ENCODE peak calls at places on chromosomes 6 and 20, in nine cellular contexts. One of them, this sample, is unnamed.

GRCh38 chr6:111358454-111358853 is 124.6 kb downstream of the REV3L start:
- DNase-seq in GM13976: no peak
- DNase-seq in mammary epithelial cell: peak; percentile 16
- DNase-seq in activated CD4-positive, alpha-beta T cell treated with anti-CD3 and anti-CD28 coated beads, Interleukin-2, amount 50 U/mL, for 4 hours: no peak
- DNase-seq in NCI-H510A treated with DMSO at 0.1 percent for 48 hours: no peak
- DNase-seq in fibroblast of pulmonary artery: no peak
- DNase-seq in GM04504: no peak
- DNase-seq in foreskin fibroblast: no peak
- DNase-seq in T-helper 1 cell: no peak
- DNase-seq in this sample: no peak

GRCh38 chr6:7975764-7976146 is 65.2 kb upstream of the TXNDC5 start:
- DNase-seq in fibroblast of pulmonary artery: peak; percentile 64
- DNase-seq in foreskin fibroblast: peak; percentile 22
- DNase-seq in T-helper 1 cell: no peak
- DNase-seq in GM04504: no peak
- DNase-seq in GM13976: no peak
- DNase-seq in mammary epithelial cell: no peak
- DNase-seq in activated CD4-positive, alpha-beta T cell treated with anti-CD3 and anti-CD28 coated beads, Interleukin-2, amount 50 U/mL, for 4 hours: no peak
- DNase-seq in NCI-H510A treated with DMSO at 0.1 percent for 48 hours: no peak
- DNase-seq in this sample: peak; percentile 84

GRCh38 chr6:67896476-67896875 is 738.6 kb upstream of the ADGRB3 start:
- DNase-seq in foreskin fibroblast: peak; percentile 42
- DNase-seq in NCI-H510A treated with DMSO at 0.1 percent for 48 hours: no peak
- DNase-seq in GM04504: no peak
- DNase-seq in GM13976: no peak
- DNase-seq in fibroblast of pulmonary artery: peak; percentile 68
- DNase-seq in T-helper 1 cell: no peak
- DNase-seq in activated CD4-positive, alpha-beta T cell treated with anti-CD3 and anti-CD28 coated beads, Interleukin-2, amount 50 U/mL, for 4 hours: no peak
- DNase-seq in mammary epithelial cell: no peak
- DNase-seq in this sample: no peak

GRCh38 chr20:36528176-36528874 is 13.0 kb upstream of the MYL9 start:
- DNase-seq in fibroblast of pulmonary artery: no peak
- DNase-seq in NCI-H510A treated with DMSO at 0.1 percent for 48 hours: no peak
- DNase-seq in activated CD4-positive, alpha-beta T cell treated with anti-CD3 and anti-CD28 coated beads, Interleukin-2, amount 50 U/mL, for 4 hours: no peak
- DNase-seq in GM04504: no peak
- DNase-seq in foreskin fibroblast: no peak
- DNase-seq in mammary epithelial cell: no peak
- DNase-seq in GM13976: peak; percentile 14
- DNase-seq in T-helper 1 cell: no peak
- DNase-seq in this sample: no peak

GRCh38 chr6:137016366-137016765 is 28.4 kb downstream of the IL20RA start:
- DNase-seq in activated CD4-positive, alpha-beta T cell treated with anti-CD3 and anti-CD28 coated beads, Interleukin-2, amount 50 U/mL, for 4 hours: no peak
- DNase-seq in NCI-H510A treated with DMSO at 0.1 percent for 48 hours: no peak
- DNase-seq in foreskin fibroblast: no peak
- DNase-seq in mammary epithelial cell: no peak
- DNase-seq in T-helper 1 cell: no peak
- DNase-seq in fibroblast of pulmonary artery: peak; percentile 30
- DNase-seq in GM04504: no peak
- DNase-seq in GM13976: no peak
- DNase-seq in this sample: no peak

GRCh38 chr20:21167261-21167660 is 41.4 kb downstream of the KIZ start:
- DNase-seq in T-helper 1 cell: no peak
- DNase-seq in mammary epithelial cell: no peak
- DNase-seq in GM13976: no peak
- DNase-seq in foreskin fibroblast: no peak
- DNase-seq in activated CD4-positive, alpha-beta T cell treated with anti-CD3 and anti-CD28 coated beads, Interleukin-2, amount 50 U/mL, for 4 hours: no peak
- DNase-seq in fibroblast of pulmonary artery: no peak
- DNase-seq in GM04504: no peak
- DNase-seq in NCI-H510A treated with DMSO at 0.1 percent for 48 hours: no peak
- DNase-seq in this sample: no peak

GRCh38 chr6:163985710-163986109 is 571.2 kb downstream of the QKI start:
- DNase-seq in fibroblast of pulmonary artery: no peak
- DNase-seq in activated CD4-positive, alpha-beta T cell treated with anti-CD3 and anti-CD28 coated beads, Interleukin-2, amount 50 U/mL, for 4 hours: no peak
- DNase-seq in T-helper 1 cell: no peak
- DNase-seq in NCI-H510A treated with DMSO at 0.1 percent for 48 hours: no peak
- DNase-seq in mammary epithelial cell: no peak
- DNase-seq in foreskin fibroblast: no peak
- DNase-seq in GM04504: no peak
- DNase-seq in GM13976: no peak
- DNase-seq in this sample: no peak

GRCh38 chr6:133131621-133132020 is 109.5 kb upstream of the EYA4 start:
- DNase-seq in mammary epithelial cell: no peak
- DNase-seq in GM04504: no peak
- DNase-seq in activated CD4-positive, alpha-beta T cell treated with anti-CD3 and anti-CD28 coated beads, Interleukin-2, amount 50 U/mL, for 4 hours: no peak
- DNase-seq in GM13976: no peak
- DNase-seq in fibroblast of pulmonary artery: no peak
- DNase-seq in foreskin fibroblast: peak; percentile 11
- DNase-seq in T-helper 1 cell: no peak
- DNase-seq in NCI-H510A treated with DMSO at 0.1 percent for 48 hours: no peak
- DNase-seq in this sample: no peak

This sample was measured in dermis blood vessel endothelial cell.